ENCODE peak calls at places on chromosomes 16 and 17, in six cellular contexts. One of them, this sample, is unnamed. For H3K4me1 and H3K9me3, the result is how much of the 10 kb centered on the place peaks cover.

GRCh38 chr16:3158014-3158497 is 23.2 kb downstream of the ZNF213 start:
- DNase-seq in SK-N-SH: peak
- DNase-seq in transverse colon: no peak
- DNase-seq in astrocyte: no peak
- DNase-seq in BE2C: no peak
- DNase-seq in PC-9: no peak
- DNase-seq in this sample: no peak

GRCh38 chr16:52816993-52817392 is 235.7 kb downstream of the CHD9NB start:
- DNase-seq in SK-N-SH: no peak
- DNase-seq in transverse colon: no peak
- DNase-seq in astrocyte: no peak
- DNase-seq in BE2C: no peak
- DNase-seq in PC-9: no peak
- DNase-seq in this sample: no peak

GRCh38 chr16:7998789-7999453 is 591.4 kb downstream of the TMEM114 start:
- DNase-seq in SK-N-SH: no peak
- DNase-seq in transverse colon: no peak
- DNase-seq in astrocyte: no peak
- DNase-seq in BE2C: no peak
- DNase-seq in PC-9: no peak
- DNase-seq in this sample: no peak

GRCh38 chr16:24844101-24845030 is 1.4 kb upstream of the SLC5A11 start:
- DNase-seq in SK-N-SH: no peak
- DNase-seq in transverse colon: peak
- DNase-seq in astrocyte: peak
- DNase-seq in BE2C: peak
- DNase-seq in PC-9: peak
- DNase-seq in this sample: peak

GRCh38 chr16:53052519-53053501 is at the start of gene CHD9NB:
- DNase-seq in SK-N-SH: peak
- DNase-seq in transverse colon: peak
- DNase-seq in astrocyte: peak
- DNase-seq in BE2C: peak
- DNase-seq in PC-9: peak
- DNase-seq in this sample: peak

GRCh38 chr17:8022358-8023038 is 16.4 kb upstream of the ALOX15B start:
- DNase-seq in SK-N-SH: no peak
- DNase-seq in transverse colon: no peak
- DNase-seq in astrocyte: no peak
- DNase-seq in BE2C: no peak
- DNase-seq in PC-9: no peak
- DNase-seq in this sample: no peak

GRCh38 chr17:65677932-65678331 is 116.5 kb upstream of the AXIN2 start:
- DNase-seq in SK-N-SH: no peak
- DNase-seq in transverse colon: no peak
- DNase-seq in astrocyte: peak
- DNase-seq in BE2C: no peak
- DNase-seq in PC-9: no peak
- DNase-seq in this sample: no peak

GRCh38 chr17:6384481-6384880 is 50.4 kb downstream of the AIPL1 start:
- DNase-seq in SK-N-SH: no peak
- DNase-seq in transverse colon: no peak
- DNase-seq in astrocyte: no peak
- DNase-seq in BE2C: no peak
- DNase-seq in PC-9: no peak
- DNase-seq in this sample: no peak

GRCh38 chr16:55502801-55503366 is 6.0 kb upstream of the LPCAT2 start:
- DNase-seq in SK-N-SH: peak
- DNase-seq in transverse colon: peak
- DNase-seq in astrocyte: peak
- DNase-seq in BE2C: peak
- DNase-seq in PC-9: peak
- DNase-seq in this sample: no peak

GRCh38 chr16:88338111-88338510 is 44.6 kb upstream of the ZNF469 start:
- DNase-seq in SK-N-SH: no peak
- DNase-seq in transverse colon: no peak
- DNase-seq in astrocyte: no peak
- DNase-seq in BE2C: no peak
- DNase-seq in PC-9: no peak
- DNase-seq in this sample: no peak

GRCh38 chr16:8721693-8722348 is 47.4 kb downstream of the ABAT start:
- DNase-seq in SK-N-SH: peak
- DNase-seq in transverse colon: no peak
- DNase-seq in astrocyte: no peak
- DNase-seq in BE2C: peak
- DNase-seq in PC-9: no peak
- DNase-seq in this sample: no peak

GRCh38 chr16:15573274-15573895 is 69.6 kb downstream of the MARF1 start:
- DNase-seq in SK-N-SH: no peak
- DNase-seq in transverse colon: no peak
- DNase-seq in astrocyte: no peak
- DNase-seq in BE2C: no peak
- DNase-seq in PC-9: no peak
- DNase-seq in this sample: no peak

GRCh38 chr17:79702071-79702470 is 28.7 kb upstream of the ENPP7 start:
- DNase-seq in SK-N-SH: peak
- DNase-seq in transverse colon: no peak
- DNase-seq in astrocyte: no peak
- DNase-seq in BE2C: no peak
- DNase-seq in PC-9: no peak
- DNase-seq in this sample: no peak

GRCh38 chr17:38868968-38869646 is 751 bp upstream of the LASP1 start:
- DNase-seq in SK-N-SH: peak
- DNase-seq in transverse colon: peak
- DNase-seq in astrocyte: peak
- DNase-seq in BE2C: peak
- DNase-seq in PC-9: peak
- DNase-seq in this sample: peak

GRCh38 chr16:87464691-87465300 is 28.0 kb downstream of the ZCCHC14 start:
- DNase-seq in SK-N-SH: peak
- DNase-seq in transverse colon: peak
- DNase-seq in astrocyte: peak
- DNase-seq in BE2C: peak
- DNase-seq in PC-9: peak
- DNase-seq in this sample: no peak

GRCh38 chr17:3020381-3020780 is 43.0 kb downstream of the OR1D5 start:
- DNase-seq in SK-N-SH: no peak
- DNase-seq in transverse colon: no peak
- DNase-seq in astrocyte: no peak
- DNase-seq in BE2C: no peak
- DNase-seq in PC-9: no peak
- DNase-seq in this sample: no peak

GRCh38 chr16:87806246-87806607 is 40.4 kb upstream of the KLHDC4 start:
- DNase-seq in SK-N-SH: no peak
- DNase-seq in transverse colon: peak
- DNase-seq in astrocyte: peak
- DNase-seq in BE2C: no peak
- DNase-seq in PC-9: peak
- DNase-seq in this sample: no peak

GRCh38 chr17:47324224-47325020 is 667 bp downstream of the EFCAB13 start:
- DNase-seq in SK-N-SH: no peak
- DNase-seq in transverse colon: peak
- DNase-seq in astrocyte: peak
- DNase-seq in BE2C: peak
- DNase-seq in PC-9: no peak
- DNase-seq in this sample: peak

GRCh38 chr16:73214825-73215481 is 167.0 kb upstream of the ZFHX3 start:
- DNase-seq in SK-N-SH: no peak
- DNase-seq in transverse colon: no peak
- DNase-seq in astrocyte: peak
- DNase-seq in BE2C: no peak
- DNase-seq in PC-9: no peak
- DNase-seq in this sample: no peak

DNA sequence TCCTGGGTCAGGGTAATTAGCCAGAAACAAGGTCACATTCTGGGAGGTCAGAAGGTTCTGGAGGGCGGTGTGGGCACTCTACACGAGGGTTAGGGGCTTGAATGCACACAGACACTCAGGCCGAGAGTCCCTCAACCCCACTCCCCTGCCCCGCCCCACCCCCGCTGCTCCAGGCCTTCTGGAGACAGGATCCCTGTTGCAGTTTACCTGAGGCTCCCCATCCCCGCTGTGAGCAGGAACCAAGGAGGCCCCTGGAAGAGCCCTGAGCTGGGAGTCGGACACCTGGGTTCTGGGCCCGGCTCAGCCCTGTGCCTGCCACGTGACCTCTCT is 4.4 kb upstream of the ACTG1 start:
- DNase-seq in SK-N-SH: no peak
- DNase-seq in transverse colon: no peak
- DNase-seq in astrocyte: no peak
- DNase-seq in BE2C: no peak
- DNase-seq in PC-9: no peak
- DNase-seq in this sample: no peak
- H3K4me1 ChIP-seq in SK-N-SH: under half
- H3K4me1 ChIP-seq in transverse colon: under half
- H3K4me1 ChIP-seq in astrocyte: half or more
- H3K4me1 ChIP-seq in BE2C: under half
- H3K4me1 ChIP-seq in PC-9: under half
- H3K4me1 ChIP-seq in this sample: under half

DNA sequence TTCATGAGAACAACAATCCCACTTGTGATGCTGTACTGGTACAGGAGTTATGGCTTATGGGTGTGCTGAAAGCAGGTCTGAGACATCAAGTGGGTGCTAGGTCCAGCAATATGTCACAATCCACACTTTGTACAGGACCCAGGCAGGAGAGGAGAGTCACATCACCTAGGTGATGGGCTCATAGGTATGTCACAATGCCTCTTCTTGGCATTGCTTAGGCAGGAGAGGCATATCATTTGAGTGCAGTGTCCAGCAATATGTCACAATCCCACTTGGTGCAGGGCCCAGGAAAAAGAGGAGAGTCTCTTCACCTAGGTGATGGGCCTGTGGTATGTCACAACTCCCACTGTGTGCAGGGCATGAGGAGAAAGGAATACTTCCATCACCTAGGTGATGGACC is 2110.0 kb downstream of the TP53TG3F start:
- DNase-seq in SK-N-SH: no peak
- DNase-seq in transverse colon: no peak
- DNase-seq in astrocyte: no peak
- DNase-seq in BE2C: no peak
- DNase-seq in PC-9: no peak
- DNase-seq in this sample: no peak
- H3K9me3 ChIP-seq in SK-N-SH: under half
- H3K9me3 ChIP-seq in transverse colon: under half
- H3K9me3 ChIP-seq in astrocyte: under half
- H3K9me3 ChIP-seq in BE2C: under half
- H3K9me3 ChIP-seq in PC-9: under half
- H3K9me3 ChIP-seq in this sample: under half

GRCh38 chr17:46139365-46140210 is 53.6 kb downstream of the KANSL1 start:
- DNase-seq in SK-N-SH: no peak
- DNase-seq in transverse colon: no peak
- DNase-seq in astrocyte: no peak
- DNase-seq in BE2C: no peak
- DNase-seq in PC-9: no peak
- DNase-seq in this sample: no peak

GRCh38 chr17:46136820-46137219 is 56.4 kb downstream of the KANSL1 start:
- DNase-seq in SK-N-SH: peak
- DNase-seq in transverse colon: no peak
- DNase-seq in astrocyte: no peak
- DNase-seq in BE2C: no peak
- DNase-seq in PC-9: no peak
- DNase-seq in this sample: no peak

GRCh38 chr17:46140645-46141197 is 52.5 kb downstream of the KANSL1 start:
- DNase-seq in SK-N-SH: no peak
- DNase-seq in transverse colon: no peak
- DNase-seq in astrocyte: no peak
- DNase-seq in BE2C: no peak
- DNase-seq in PC-9: no peak
- DNase-seq in this sample: no peak

GRCh38 chr17:46135879-46136562 is 57.2 kb downstream of the KANSL1 start:
- DNase-seq in SK-N-SH: no peak
- DNase-seq in transverse colon: no peak
- DNase-seq in astrocyte: no peak
- DNase-seq in BE2C: no peak
- DNase-seq in PC-9: no peak
- DNase-seq in this sample: no peak

DNA sequence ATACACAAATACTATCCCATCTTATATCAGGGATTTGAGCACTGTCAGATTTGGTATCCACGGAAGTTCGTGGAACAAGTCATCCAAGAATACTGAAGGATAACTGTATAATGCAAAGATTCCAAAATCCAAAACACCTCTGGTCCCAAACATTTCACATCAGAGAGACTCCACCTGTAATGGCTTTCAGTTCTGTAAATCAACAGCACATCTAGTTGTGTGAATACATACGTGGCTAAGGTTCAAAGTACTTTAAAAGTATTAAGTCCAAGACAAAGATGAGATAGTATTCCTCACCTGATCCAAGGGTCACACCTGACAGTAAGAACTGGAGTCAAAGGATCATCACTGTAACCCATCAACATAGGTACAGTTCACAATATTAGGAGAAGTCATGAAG is 54.8 kb downstream of the KANSL1 start:
- DNase-seq in SK-N-SH: no peak
- DNase-seq in transverse colon: no peak
- DNase-seq in astrocyte: no peak
- DNase-seq in BE2C: no peak
- DNase-seq in PC-9: no peak
- DNase-seq in this sample: no peak
- H3K4me1 ChIP-seq in SK-N-SH: under half
- H3K4me1 ChIP-seq in transverse colon: under half
- H3K4me1 ChIP-seq in astrocyte: under half
- H3K4me1 ChIP-seq in BE2C: under half
- H3K4me1 ChIP-seq in PC-9: under half
- H3K4me1 ChIP-seq in this sample: under half

GRCh38 chr16:62903961-62904502 is 867.8 kb upstream of the CDH8 start:
- DNase-seq in SK-N-SH: no peak
- DNase-seq in transverse colon: no peak
- DNase-seq in astrocyte: no peak
- DNase-seq in BE2C: no peak
- DNase-seq in PC-9: no peak
- DNase-seq in this sample: no peak

GRCh38 chr16:62913924-62914323 is 877.7 kb upstream of the CDH8 start:
- DNase-seq in SK-N-SH: no peak
- DNase-seq in transverse colon: no peak
- DNase-seq in astrocyte: no peak
- DNase-seq in BE2C: no peak
- DNase-seq in PC-9: no peak
- DNase-seq in this sample: no peak

GRCh38 chr16:62907562-62907961 is 871.3 kb upstream of the CDH8 start:
- DNase-seq in SK-N-SH: no peak
- DNase-seq in transverse colon: no peak
- DNase-seq in astrocyte: no peak
- DNase-seq in BE2C: no peak
- DNase-seq in PC-9: no peak
- DNase-seq in this sample: no peak

GRCh38 chr16:62913333-62913732 is 877.1 kb upstream of the CDH8 start:
- DNase-seq in SK-N-SH: no peak
- DNase-seq in transverse colon: no peak
- DNase-seq in astrocyte: no peak
- DNase-seq in BE2C: no peak
- DNase-seq in PC-9: no peak
- DNase-seq in this sample: no peak

DNA sequence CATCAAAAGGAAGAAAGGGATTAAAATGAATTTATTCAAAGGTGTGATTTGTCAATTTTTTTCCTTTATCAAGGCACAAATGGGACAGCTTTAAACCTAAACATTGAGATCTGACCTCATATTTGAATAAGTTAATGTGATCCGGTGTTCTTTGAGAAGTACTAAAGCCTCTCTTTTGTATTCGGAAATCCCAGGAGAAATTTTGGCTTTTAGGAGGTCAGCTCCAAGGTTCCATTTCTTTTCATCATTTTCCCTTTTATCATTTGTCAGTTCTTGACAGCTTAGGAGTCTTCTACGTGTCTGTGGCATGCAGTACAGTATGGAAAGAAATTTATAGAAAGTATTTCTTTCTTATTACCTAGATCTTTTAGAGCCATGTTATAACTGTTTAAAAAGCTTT is 873.4 kb upstream of the CDH8 start:
- DNase-seq in SK-N-SH: no peak
- DNase-seq in transverse colon: no peak
- DNase-seq in astrocyte: no peak
- DNase-seq in BE2C: no peak
- DNase-seq in PC-9: no peak
- DNase-seq in this sample: no peak
- H3K9me3 ChIP-seq in SK-N-SH: under half
- H3K9me3 ChIP-seq in transverse colon: under half
- H3K9me3 ChIP-seq in astrocyte: under half
- H3K9me3 ChIP-seq in BE2C: under half
- H3K9me3 ChIP-seq in PC-9: under half
- H3K9me3 ChIP-seq in this sample: under half

This sample was measured in Caco-2.